ENCODE peak calls at places on chromosomes 3 and 15, in seven cellular contexts. One of them, this sample, is unnamed.

GRCh38 chr15:91813924-91814323 is 39.6 kb upstream of the SLCO3A1 start:
- DNase-seq in fibroblast of lung: no peak
- DNase-seq in cardiac muscle cell: no peak
- DNase-seq in HCT116: no peak
- DNase-seq in endodermal cell: no peak
- DNase-seq in Calu3: no peak
- DNase-seq in RWPE1: no peak
- DNase-seq in this sample: no peak

GRCh38 chr3:18086078-18086477 is 339.1 kb downstream of the SATB1 start:
- DNase-seq in endodermal cell: no peak
- DNase-seq in Calu3: no peak
- DNase-seq in cardiac muscle cell: no peak
- DNase-seq in fibroblast of lung: no peak
- DNase-seq in RWPE1: no peak
- DNase-seq in HCT116: no peak
- DNase-seq in this sample: no peak

GRCh38 chr3:69767571-69767970 is 28.3 kb downstream of the MITF start:
- DNase-seq in RWPE1: no peak
- DNase-seq in Calu3: no peak
- DNase-seq in HCT116: no peak
- DNase-seq in cardiac muscle cell: no peak
- DNase-seq in endodermal cell: no peak
- DNase-seq in fibroblast of lung: no peak
- DNase-seq in this sample: no peak

GRCh38 chr15:84950570-84951111 is 31.0 kb upstream of the PDE8A start:
- DNase-seq in Calu3: no peak
- DNase-seq in RWPE1: no peak
- DNase-seq in endodermal cell: no peak
- DNase-seq in HCT116: no peak
- DNase-seq in cardiac muscle cell: no peak
- DNase-seq in fibroblast of lung: no peak
- DNase-seq in this sample: no peak

GRCh38 chr15:99755692-99756409 is 22.6 kb upstream of the LYSMD4 start:
- DNase-seq in Calu3: peak; percentile 56
- DNase-seq in RWPE1: peak; percentile 69
- DNase-seq in cardiac muscle cell: peak; percentile 82
- DNase-seq in endodermal cell: peak; percentile 76
- DNase-seq in fibroblast of lung: peak; percentile 78
- DNase-seq in HCT116: peak; percentile 56
- DNase-seq in this sample: no peak

GRCh38 chr15:45187894-45188830 is at the start of gene SHF:
- DNase-seq in HCT116: no peak
- DNase-seq in fibroblast of lung: peak; percentile 33
- DNase-seq in Calu3: no peak
- DNase-seq in RWPE1: peak; percentile 41
- DNase-seq in endodermal cell: peak; percentile 86
- DNase-seq in cardiac muscle cell: peak; percentile 92
- DNase-seq in this sample: no peak

GRCh38 chr3:109545746-109546145 is 208.4 kb upstream of the DPPA4 start:
- DNase-seq in HCT116: no peak
- DNase-seq in endodermal cell: no peak
- DNase-seq in RWPE1: no peak
- DNase-seq in Calu3: no peak
- DNase-seq in fibroblast of lung: no peak
- DNase-seq in cardiac muscle cell: no peak
- DNase-seq in this sample: no peak

GRCh38 chr3:55189359-55189801 is 261.5 kb upstream of the LRTM1 start:
- DNase-seq in fibroblast of lung: peak; percentile 84
- DNase-seq in endodermal cell: peak; percentile 57
- DNase-seq in cardiac muscle cell: no peak
- DNase-seq in RWPE1: no peak
- DNase-seq in Calu3: no peak
- DNase-seq in HCT116: no peak
- DNase-seq in this sample: no peak

GRCh38 chr3:149397528-149397927 is 20.1 kb upstream of the TM4SF1 start:
- DNase-seq in cardiac muscle cell: no peak
- DNase-seq in fibroblast of lung: no peak
- DNase-seq in RWPE1: no peak
- DNase-seq in endodermal cell: no peak
- DNase-seq in Calu3: no peak
- DNase-seq in HCT116: no peak
- DNase-seq in this sample: no peak

GRCh38 chr3:127473244-127474024 is 117.1 kb downstream of the TPRA1 start:
- DNase-seq in RWPE1: peak; percentile 41
- DNase-seq in endodermal cell: peak; percentile 97
- DNase-seq in HCT116: peak; percentile 27
- DNase-seq in fibroblast of lung: no peak
- DNase-seq in cardiac muscle cell: peak; percentile 43
- DNase-seq in Calu3: peak; percentile 68
- DNase-seq in this sample: no peak

GRCh38 chr15:71443538-71443937 is 328.3 kb downstream of the THSD4 start:
- DNase-seq in cardiac muscle cell: peak; percentile 62
- DNase-seq in endodermal cell: peak; percentile 86
- DNase-seq in HCT116: no peak
- DNase-seq in Calu3: peak; percentile 76
- DNase-seq in RWPE1: peak; percentile 25
- DNase-seq in fibroblast of lung: peak; percentile 60
- DNase-seq in this sample: no peak

GRCh38 chr3:195160257-195160898 is 110.6 kb downstream of the XXYLT1 start:
- DNase-seq in RWPE1: no peak
- DNase-seq in fibroblast of lung: peak; percentile 75
- DNase-seq in Calu3: no peak
- DNase-seq in endodermal cell: peak; percentile 65
- DNase-seq in HCT116: no peak
- DNase-seq in cardiac muscle cell: no peak
- DNase-seq in this sample: no peak

GRCh38 chr3:132593950-132594328 is 3.1 kb upstream of the ACKR4 start:
- DNase-seq in Calu3: no peak
- DNase-seq in endodermal cell: no peak
- DNase-seq in HCT116: no peak
- DNase-seq in cardiac muscle cell: no peak
- DNase-seq in fibroblast of lung: peak; percentile 58
- DNase-seq in RWPE1: peak; percentile 69
- DNase-seq in this sample: no peak

GRCh38 chr15:48989175-48989574 is 25.5 kb upstream of the SHC4 start:
- DNase-seq in HCT116: no peak
- DNase-seq in cardiac muscle cell: no peak
- DNase-seq in endodermal cell: no peak
- DNase-seq in RWPE1: no peak
- DNase-seq in fibroblast of lung: no peak
- DNase-seq in Calu3: no peak
- DNase-seq in this sample: no peak

GRCh38 chr15:48996276-48996675 is 32.6 kb upstream of the SHC4 start:
- DNase-seq in RWPE1: no peak
- DNase-seq in Calu3: no peak
- DNase-seq in cardiac muscle cell: no peak
- DNase-seq in fibroblast of lung: no peak
- DNase-seq in HCT116: no peak
- DNase-seq in endodermal cell: no peak
- DNase-seq in this sample: no peak

GRCh38 chr15:48992545-48992944 is 28.8 kb upstream of the SHC4 start:
- DNase-seq in Calu3: no peak
- DNase-seq in fibroblast of lung: no peak
- DNase-seq in RWPE1: no peak
- DNase-seq in cardiac muscle cell: no peak
- DNase-seq in endodermal cell: no peak
- DNase-seq in HCT116: no peak
- DNase-seq in this sample: no peak

GRCh38 chr15:48992096-48992495 is 28.4 kb upstream of the SHC4 start:
- DNase-seq in cardiac muscle cell: no peak
- DNase-seq in endodermal cell: no peak
- DNase-seq in HCT116: no peak
- DNase-seq in Calu3: no peak
- DNase-seq in fibroblast of lung: no peak
- DNase-seq in RWPE1: no peak
- DNase-seq in this sample: no peak

DNA sequence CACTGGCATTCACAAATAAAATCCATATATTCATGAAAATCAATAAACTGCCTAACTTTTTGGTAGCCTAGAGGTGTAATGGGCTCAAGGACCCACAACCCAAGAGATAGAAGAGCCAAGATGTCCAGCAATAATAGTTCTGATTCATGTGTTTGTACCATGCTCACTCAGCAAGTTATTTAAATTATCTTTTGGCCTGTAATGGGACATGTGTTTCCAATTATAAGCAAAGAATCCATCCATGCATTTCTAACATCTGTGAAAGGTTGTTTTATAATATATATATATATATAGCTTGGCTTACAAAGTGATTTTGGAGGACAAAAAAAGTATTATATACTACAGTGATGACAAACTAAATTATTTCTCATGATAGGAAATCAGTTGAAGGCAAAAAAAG is 29.7 kb upstream of the SHC4 start:
- DNase-seq in cardiac muscle cell: no peak
- DNase-seq in RWPE1: no peak
- DNase-seq in Calu3: no peak
- DNase-seq in fibroblast of lung: no peak
- DNase-seq in endodermal cell: no peak
- DNase-seq in HCT116: no peak
- DNase-seq in this sample: no peak
- TF ChIP-seq CTCF in cardiac muscle cell: no peak
- TF ChIP-seq CTCF in RWPE1: no peak
- TF ChIP-seq CTCF in Calu3: no peak
- TF ChIP-seq CTCF in fibroblast of lung: no peak
- TF ChIP-seq CTCF in endodermal cell: no peak
- TF ChIP-seq CTCF in HCT116: no peak
- TF ChIP-seq CTCF in this sample: no peak

DNA sequence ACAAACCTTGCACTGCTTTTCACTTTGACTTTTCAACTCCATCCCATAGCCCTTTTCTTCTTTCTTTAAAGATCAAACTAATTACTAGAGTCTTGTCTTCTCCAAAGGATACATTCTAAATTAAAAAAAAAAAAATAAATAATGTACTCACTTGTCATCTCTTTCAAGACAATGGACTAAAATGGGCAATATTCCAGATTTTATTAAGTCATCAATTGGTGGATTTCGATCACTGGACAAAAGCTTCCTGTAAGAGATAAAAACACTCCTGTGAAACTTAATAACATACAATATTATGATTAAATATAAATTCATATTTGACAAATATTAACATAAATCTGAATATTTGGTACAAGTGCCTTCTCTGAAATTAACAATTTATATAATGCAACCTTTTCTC is 34.1 kb downstream of the KPNA4 start:
- DNase-seq in fibroblast of lung: no peak
- DNase-seq in RWPE1: no peak
- DNase-seq in endodermal cell: no peak
- DNase-seq in HCT116: no peak
- DNase-seq in Calu3: no peak
- DNase-seq in cardiac muscle cell: no peak
- DNase-seq in this sample: no peak
- TF ChIP-seq CTCF in fibroblast of lung: no peak
- TF ChIP-seq CTCF in RWPE1: no peak
- TF ChIP-seq CTCF in endodermal cell: no peak
- TF ChIP-seq CTCF in HCT116: no peak
- TF ChIP-seq CTCF in Calu3: no peak
- TF ChIP-seq CTCF in cardiac muscle cell: no peak
- TF ChIP-seq CTCF in this sample: no peak

GRCh38 chr3:169144691-169145090 is 518.8 kb downstream of the MECOM start:
- DNase-seq in HCT116: no peak
- DNase-seq in cardiac muscle cell: no peak
- DNase-seq in fibroblast of lung: peak; percentile 52
- DNase-seq in Calu3: no peak
- DNase-seq in endodermal cell: no peak
- DNase-seq in RWPE1: no peak
- DNase-seq in this sample: no peak

GRCh38 chr3:169146112-169146665 is 517.3 kb downstream of the MECOM start:
- DNase-seq in endodermal cell: peak; percentile 78
- DNase-seq in fibroblast of lung: peak; percentile 67
- DNase-seq in Calu3: peak; percentile 78
- DNase-seq in RWPE1: peak; percentile 52
- DNase-seq in cardiac muscle cell: peak; percentile 65
- DNase-seq in HCT116: no peak
- DNase-seq in this sample: peak; percentile 68

GRCh38 chr3:169145551-169145950 is 518.0 kb downstream of the MECOM start:
- DNase-seq in RWPE1: no peak
- DNase-seq in HCT116: no peak
- DNase-seq in endodermal cell: no peak
- DNase-seq in Calu3: no peak
- DNase-seq in cardiac muscle cell: no peak
- DNase-seq in fibroblast of lung: no peak
- DNase-seq in this sample: no peak

GRCh38 chr3:169144271-169144670 is 519.2 kb downstream of the MECOM start:
- DNase-seq in endodermal cell: no peak
- DNase-seq in RWPE1: no peak
- DNase-seq in Calu3: no peak
- DNase-seq in fibroblast of lung: no peak
- DNase-seq in cardiac muscle cell: no peak
- DNase-seq in HCT116: no peak
- DNase-seq in this sample: no peak

GRCh38 chr3:169143471-169143870 is 520.0 kb downstream of the MECOM start:
- DNase-seq in Calu3: no peak
- DNase-seq in HCT116: no peak
- DNase-seq in fibroblast of lung: no peak
- DNase-seq in cardiac muscle cell: no peak
- DNase-seq in RWPE1: no peak
- DNase-seq in endodermal cell: no peak
- DNase-seq in this sample: no peak
- TF ChIP-seq CTCF in Calu3: no peak
- TF ChIP-seq CTCF in HCT116: no peak
- TF ChIP-seq CTCF in fibroblast of lung: no peak
- TF ChIP-seq CTCF in cardiac muscle cell: no peak
- TF ChIP-seq CTCF in RWPE1: no peak
- TF ChIP-seq CTCF in endodermal cell: no peak
- TF ChIP-seq CTCF in this sample: no peak

DNA sequence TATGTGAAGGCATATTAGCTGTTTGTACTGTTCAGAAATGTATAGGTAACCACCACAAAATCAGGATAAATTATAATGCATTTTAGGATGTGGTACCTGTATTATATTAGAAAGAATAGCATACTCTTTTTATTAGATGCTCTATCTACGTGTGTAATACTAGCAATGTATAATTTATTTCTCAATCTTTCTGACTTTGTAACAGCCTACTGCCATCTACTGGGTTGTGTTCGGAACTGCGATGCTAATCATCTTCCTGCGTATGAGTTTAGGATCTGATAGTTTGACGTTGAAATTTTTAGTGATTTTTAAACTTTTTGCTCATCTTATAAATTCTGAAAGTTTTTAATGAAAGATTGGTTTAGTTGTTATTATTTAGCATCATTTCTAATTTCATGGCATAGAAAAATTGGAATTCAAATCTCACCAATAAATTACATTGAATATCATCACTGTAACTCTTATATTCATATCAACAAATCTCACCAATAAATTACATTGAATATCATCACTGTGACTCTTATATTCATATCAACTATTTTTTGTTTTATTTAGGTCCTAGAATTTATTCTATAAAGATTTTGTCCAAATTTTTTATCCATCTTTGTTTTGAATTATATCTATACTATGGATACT is 322.7 kb upstream of the ZNF717 start:
- DNase-seq in endodermal cell: peak; percentile 60
- DNase-seq in RWPE1: peak; percentile 38
- DNase-seq in fibroblast of lung: peak; percentile 78
- DNase-seq in cardiac muscle cell: peak; percentile 21
- DNase-seq in HCT116: peak; percentile 0
- DNase-seq in Calu3: no peak
- DNase-seq in this sample: no peak
- TF ChIP-seq CTCF in endodermal cell: peak; percentile 95
- TF ChIP-seq CTCF in RWPE1: peak; percentile 80
- TF ChIP-seq CTCF in fibroblast of lung: peak; percentile 91
- TF ChIP-seq CTCF in cardiac muscle cell: peak; percentile 63
- TF ChIP-seq CTCF in HCT116: peak; percentile 61
- TF ChIP-seq CTCF in Calu3: no peak
- TF ChIP-seq CTCF in this sample: peak; percentile 89

GRCh38 chr15:64653757-64654156 is 121.6 kb downstream of the RBPMS2 start:
- DNase-seq in cardiac muscle cell: no peak
- DNase-seq in Calu3: no peak
- DNase-seq in fibroblast of lung: peak; percentile 64
- DNase-seq in RWPE1: no peak
- DNase-seq in endodermal cell: no peak
- DNase-seq in HCT116: no peak
- DNase-seq in this sample: no peak
- TF ChIP-seq CTCF in cardiac muscle cell: peak; percentile 34
- TF ChIP-seq CTCF in Calu3: no peak
- TF ChIP-seq CTCF in fibroblast of lung: peak; percentile 38
- TF ChIP-seq CTCF in RWPE1: peak; percentile 50
- TF ChIP-seq CTCF in endodermal cell: peak; percentile 64
- TF ChIP-seq CTCF in HCT116: no peak
- TF ChIP-seq CTCF in this sample: peak; percentile 64